ENCODE peak calls at places on chromosomes 13 and 19, in four cellular contexts. L is left ventricle myocardium inferior; S is CD8-positive, alpha-beta memory T cell; V is lung. U is an unnamed sample.
A peak's percentile ranks its signal among the peaks of the same experiment; 100 is the strongest.

GRCh38 chr13:66994097-66994496 is 236.0 kb downstream of the PCDH9 start:
- DNase-seq in V (peak; percentile 66), S (no peak), L (peak; percentile 45), U (peak; percentile 76)

GRCh38 chr13:109400192-109400591 is 386.2 kb downstream of the IRS2 start:
- DNase-seq in V (no peak), S (no peak), L (peak; percentile 22), U (peak; percentile 65)

GRCh38 chr13:43787998-43788397 is 1.2 kb upstream of the ENOX1 start:
- DNase-seq in L (no peak), S (no peak), V (no peak), U (no peak)

GRCh38 chr19:9721861-9722260 is 46.7 kb downstream of the ZNF846 start:
- DNase-seq in V (no peak), S (no peak), L (no peak), U (no peak)

GRCh38 chr13:44219808-44220544 is 153.6 kb upstream of the SERP2 start:
- DNase-seq in S (no peak), L (no peak), V (no peak), U (no peak)

GRCh38 chr19:50328257-50329145 is 676 bp downstream of the KCNC3 start:
- DNase-seq in V (no peak), S (no peak), L (no peak), U (no peak)

GRCh38 chr19:15248648-15249559 is 16.7 kb upstream of the EPHX3 start:
- DNase-seq in V (peak; percentile 64), L (peak; percentile 89), S (no peak), U (peak; percentile 88)

GRCh38 chr13:32902898-32903297 is 113.3 kb upstream of the KL start:
- DNase-seq in V (no peak), L (peak; percentile 85), S (no peak), U (peak; percentile 85)

GRCh38 chr13:110912651-110913051 is 2.2 kb downstream of the ANKRD10 start:
- DNase-seq in S (no peak), L (no peak), V (no peak), U (no peak)

GRCh38 chr13:112837371-112838037 is 131.5 kb upstream of the MCF2L start:
- DNase-seq in V (no peak), L (no peak), S (no peak), U (no peak)

GRCh38 chr13:20350819-20351218 is 118.7 kb upstream of the GJB6 start:
- DNase-seq in L (no peak), V (no peak), S (no peak), U (no peak)

GRCh38 chr19:30222428-30222873 is 149.7 kb upstream of the ZNF536 start:
- DNase-seq in L (no peak), S (no peak), V (no peak), U (no peak)

GRCh38 chr13:20826810-20827560 is 53.2 kb upstream of the EEF1AKMT1 start:
- DNase-seq in V (no peak), S (no peak), L (no peak), U (no peak)

GRCh38 chr13:38366954-38367645 is 17.4 kb downstream of the UFM1 start:
- DNase-seq in L (no peak), V (no peak), S (no peak), U (no peak)

DNA sequence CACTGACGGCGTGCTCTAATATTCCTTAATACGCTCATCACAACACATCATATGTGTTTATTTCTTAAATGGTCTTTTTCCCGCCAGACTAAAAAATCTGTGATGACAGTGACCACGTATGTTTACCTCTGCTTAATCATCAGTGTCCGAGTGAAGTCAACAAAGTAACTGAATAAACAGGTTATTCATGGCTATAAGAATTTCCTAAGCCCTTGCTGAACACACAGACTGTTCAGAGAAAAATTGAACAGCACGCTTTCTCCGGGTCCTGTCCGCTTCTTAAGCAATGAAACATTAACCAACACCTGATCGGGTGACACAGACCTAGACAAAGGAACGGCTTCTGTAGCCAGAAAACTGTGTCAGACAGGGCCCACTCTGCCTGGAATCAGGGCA is 14.3 kb downstream of the SAFB2 start:
- DNase-seq in S (no peak), L (no peak), V (no peak), U (no peak)
- H3K36me3 ChIP-seq in S (peaks cover 78% of the 10 kb centered on the region), L (peaks cover 92% of the 10 kb centered on the region), V (peaks cover 29% of the 10 kb centered on the region), U (peaks cover 83% of the 10 kb centered on the region)

GRCh38 chr13:102848956-102849355 is 3.1 kb downstream of the ERCC5 start:
- DNase-seq in L (no peak), S (no peak), V (no peak), U (no peak)

GRCh38 chr13:102856603-102857002 is 10.8 kb downstream of the ERCC5 start:
- DNase-seq in S (no peak), V (no peak), L (peak; percentile 76), U (no peak)

GRCh38 chr13:102852556-102852955 is 6.7 kb downstream of the ERCC5 start:
- DNase-seq in S (no peak), V (no peak), L (no peak), U (no peak)

DNA sequence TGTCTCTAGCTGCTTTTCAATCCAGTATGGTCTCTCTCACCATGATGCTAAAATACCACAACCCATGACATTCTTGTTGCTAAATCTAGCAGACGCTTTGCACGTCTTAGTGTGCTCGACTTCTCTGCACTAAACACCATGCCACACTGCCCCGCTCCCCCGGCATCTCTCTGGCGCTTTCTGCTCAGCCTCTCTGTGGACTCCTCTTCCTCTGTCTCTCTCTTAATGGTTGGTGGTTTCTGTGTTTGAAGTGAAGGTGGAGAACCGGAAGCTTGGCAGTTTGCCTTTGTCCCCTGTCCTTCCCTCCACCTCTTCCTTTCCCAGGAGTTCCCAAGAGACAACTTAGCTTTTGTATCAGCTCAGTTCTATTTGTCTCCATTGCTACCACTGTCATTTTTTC is 8.8 kb downstream of the ERCC5 start:
- DNase-seq in V (no peak), L (no peak), S (no peak), U (no peak)
- H3K4me3 ChIP-seq in V (no peak overlapping the region), L (no peak overlapping the region), S (no peak overlapping the region), U (no peak overlapping the region)

GRCh38 chr19:40412866-40413265 is 312 bp downstream of the PRX start:
- DNase-seq in S (no peak), V (no peak), L (no peak), U (no peak)

GRCh38 chr19:40411125-40411842 is 1.9 kb downstream of the PRX start:
- DNase-seq in L (peak; percentile 70), V (no peak), S (no peak), U (no peak)

GRCh38 chr19:40413291-40413994 is at the start of gene PRX:
- DNase-seq in S (no peak), L (no peak), V (no peak), U (no peak)

GRCh38 chr19:40410030-40410389 is 3.2 kb downstream of the PRX start:
- DNase-seq in S (no peak), L (no peak), V (no peak), U (no peak)

DNA sequence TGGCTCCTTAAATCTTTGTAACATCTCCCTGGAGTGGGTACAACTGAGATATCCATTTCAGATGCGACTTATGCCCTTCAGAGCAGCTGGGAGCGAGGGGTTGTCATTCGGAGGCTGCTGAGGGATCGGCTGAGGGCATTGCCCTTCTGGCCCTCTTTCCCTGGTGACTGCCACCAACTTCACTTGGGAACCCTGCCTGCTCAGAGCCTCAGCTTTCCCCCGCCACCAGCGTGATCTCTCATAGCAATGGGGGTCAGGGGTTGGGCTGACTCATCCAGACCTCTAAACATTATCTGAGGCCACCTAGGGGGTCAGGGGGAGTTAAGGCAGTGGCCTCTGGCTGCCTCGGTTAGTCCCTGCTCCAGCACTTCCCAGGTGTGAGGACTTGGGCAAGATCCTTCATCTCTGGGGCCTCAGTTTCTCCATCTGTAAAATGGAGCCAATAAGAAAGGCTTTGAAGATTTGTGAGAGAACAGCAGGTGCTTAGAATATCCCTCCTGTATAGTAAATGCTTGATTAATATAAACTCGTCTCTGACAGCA is 1.1 kb downstream of the PRX start:
- DNase-seq in V (no peak), S (no peak), L (no peak), U (no peak)
- H3K36me3 ChIP-seq in V (no peaks in the 10 kb centered on the region), S (no peaks in the 10 kb centered on the region), L (no peaks in the 10 kb centered on the region), U (no peaks in the 10 kb centered on the region)

DNA sequence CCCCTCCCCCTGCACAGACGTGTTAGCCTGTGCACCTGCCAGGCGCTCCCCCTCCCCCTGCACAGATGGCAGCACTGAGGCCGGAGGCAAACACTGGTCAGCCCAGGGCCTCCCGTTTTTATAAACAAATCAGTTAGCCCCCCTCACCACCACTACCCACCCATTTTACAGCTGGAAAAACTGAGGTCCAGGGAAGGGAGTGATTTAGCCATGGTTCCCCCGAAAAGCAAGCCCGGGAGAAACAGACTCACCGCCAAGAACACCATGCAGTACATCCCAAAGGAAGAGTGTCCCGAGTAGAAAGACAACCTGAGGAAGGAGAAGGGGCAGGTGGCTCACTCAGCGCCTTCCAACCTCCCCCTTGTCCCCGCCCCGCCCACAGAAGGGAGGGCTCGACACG is 8.7 kb downstream of the PLPP2 start:
- DNase-seq in V (no peak), L (no peak), S (no peak), U (no peak)
- H3K4me3 ChIP-seq in V (no peak overlapping the region), L (no peak overlapping the region), S (no peak overlapping the region), U (no peak overlapping the region)

DNA sequence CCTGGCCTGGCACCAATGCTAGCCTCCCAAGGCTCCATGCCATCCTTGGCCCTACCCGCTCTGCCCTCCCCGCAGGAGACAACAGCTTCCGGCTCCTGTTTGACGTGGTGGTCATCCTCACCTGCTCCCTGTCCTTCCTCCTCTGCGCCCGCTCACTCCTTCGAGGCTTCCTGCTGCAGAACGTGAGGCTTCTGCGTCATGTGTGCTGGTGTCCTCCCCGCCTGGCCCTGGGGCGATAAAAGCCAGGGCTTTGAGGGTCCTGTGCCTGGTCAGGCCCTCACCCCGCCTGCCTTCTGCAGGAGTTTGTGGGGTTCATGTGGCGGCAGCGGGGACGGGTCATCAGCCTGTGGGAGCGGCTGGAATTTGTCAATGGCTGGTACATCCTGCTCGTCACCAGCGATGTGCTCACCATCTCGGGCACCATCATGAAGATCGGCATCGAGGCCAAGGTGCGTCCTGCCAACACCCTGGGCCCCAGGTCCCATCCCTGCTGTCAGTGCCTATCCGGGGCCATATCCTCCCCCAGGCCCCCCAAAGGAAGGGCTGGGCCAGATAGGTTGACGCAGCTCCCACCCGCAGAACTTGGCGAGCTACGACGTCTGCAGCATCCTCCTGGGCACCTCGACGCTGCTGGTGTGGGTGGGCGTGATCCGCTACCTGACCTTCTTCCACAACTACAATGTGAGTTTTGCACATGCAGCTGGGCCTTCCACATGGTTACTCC is 6.3 kb downstream of the MCOLN1 start:
- DNase-seq in L (no peak), S (no peak), V (no peak), U (no peak)
- H3K36me3 ChIP-seq in L (peaks cover 69% of the 10 kb centered on the region), S (no peaks in the 10 kb centered on the region), V (no peaks in the 10 kb centered on the region), U (peaks cover 42% of the 10 kb centered on the region)

GRCh38 chr13:113862766-113863510 is 938 bp downstream of the GAS6 start:
- DNase-seq in S (no peak), L (peak; percentile 68), V (no peak), U (no peak)
- H3K4me3 ChIP-seq in S (no peak overlapping the region), L (peak overlapping the region; percentile 97), V (peak overlapping the region; percentile 77), U (peak overlapping the region; percentile 81)

GRCh38 chr13:46359731-46360130 is 27.3 kb downstream of the RUBCNL start:
- DNase-seq in L (no peak), V (no peak), S (no peak), U (no peak)
- H3K36me3 ChIP-seq in L (no peaks in the 10 kb centered on the region), V (no peaks in the 10 kb centered on the region), S (no peaks in the 10 kb centered on the region), U (no peaks in the 10 kb centered on the region)

U was measured in right atrium auricular region.